ENCODE peak calls at places on chromosomes 16 and 17, in nine cellular contexts. G, U, A, S, Q, F, D, L and B are unnamed samples.

GRCh38 chr17:77206557-77206956 is 65.8 kb downstream of the SEC14L1 start:
- DNase-seq in G (no peak), U (no peak), A (no peak), S (no peak), Q (no peak), F (no peak), D (no peak), L (no peak), B (no peak)

GRCh38 chr16:56874800-56875199 is 9.8 kb downstream of the SLC12A3 start:
- DNase-seq in G (no peak), U (peak; percentile 26), A (no peak), S (no peak), Q (peak; percentile 17), F (no peak), D (no peak), L (no peak), B (no peak)

GRCh38 chr17:49850772-49851386 is 3.0 kb upstream of the TAC4 start:
- DNase-seq in G (peak; percentile 82), U (peak; percentile 22), A (no peak), S (no peak), Q (no peak), F (no peak), D (no peak), L (no peak), B (no peak)

GRCh38 chr16:54284931-54285413 is 1.6 kb downstream of the IRX3 start:
- DNase-seq in G (no peak), U (peak; percentile 18), A (no peak), S (no peak), Q (no peak), F (no peak), D (no peak), L (no peak), B (no peak)

GRCh38 chr17:35731932-35732805 is 730 bp downstream of the RASL10B start:
- DNase-seq in G (no peak), U (no peak), A (no peak), S (no peak), Q (no peak), F (no peak), D (no peak), L (no peak), B (peak; percentile 30)

GRCh38 chr17:17570207-17570797 is 21.2 kb downstream of the PEMT start:
- DNase-seq in G (no peak), U (peak; percentile 34), A (peak; percentile 57), S (no peak), Q (no peak), F (no peak), D (peak; percentile 54), L (no peak), B (peak; percentile 49)

GRCh38 chr17:82297804-82298537 is 19.4 kb downstream of the CD7 start:
- DNase-seq in G (peak; percentile 97), U (peak; percentile 95), A (peak; percentile 85), S (peak; percentile 98), Q (peak; percentile 82), F (peak; percentile 73), D (peak; percentile 94), L (peak; percentile 89), B (peak; percentile 81)

GRCh38 chr16:54939537-54940278 is 9.0 kb downstream of the IRX5 start:
- DNase-seq in G (no peak), U (no peak), A (no peak), S (no peak), Q (no peak), F (no peak), D (no peak), L (no peak), B (no peak)

GRCh38 chr16:88732172-88732960 is 26.1 kb downstream of the CTU2 start:
- DNase-seq in G (no peak), U (no peak), A (no peak), S (no peak), Q (no peak), F (no peak), D (no peak), L (peak; percentile 26), B (no peak)

GRCh38 chr16:53220585-53220984 is 165.8 kb downstream of the CHD9 start:
- DNase-seq in G (no peak), U (peak; percentile 50), A (no peak), S (no peak), Q (no peak), F (no peak), D (no peak), L (no peak), B (no peak)

GRCh38 chr17:28467456-28468025 is 5.9 kb upstream of the SLC13A2 start:
- DNase-seq in G (no peak), U (peak; percentile 95), A (no peak), S (no peak), Q (no peak), F (no peak), D (no peak), L (no peak), B (no peak)

GRCh38 chr16:2090819-2091721 is 43.3 kb downstream of the TSC2 start:
- DNase-seq in G (no peak), U (peak; percentile 55), A (peak; percentile 73), S (peak; percentile 51), Q (peak; percentile 36), F (peak; percentile 62), D (peak; percentile 91), L (peak; percentile 60), B (no peak)

GRCh38 chr16:11572301-11572995 is 14.3 kb downstream of the LITAF start:
- DNase-seq in G (peak; percentile 80), U (no peak), A (no peak), S (peak; percentile 67), Q (no peak), F (no peak), D (no peak), L (no peak), B (no peak)

GRCh38 chr17:31499771-31500554 is 108.5 kb downstream of the RAB11FIP4 start:
- DNase-seq in G (peak; percentile 66), U (peak; percentile 62), A (peak; percentile 71), S (no peak), Q (no peak), F (peak; percentile 88), D (no peak), L (peak; percentile 39), B (peak; percentile 69)

GRCh38 chr17:19486351-19487008 is 47.2 kb upstream of the SLC47A1 start:
- DNase-seq in G (peak; percentile 36), U (no peak), A (no peak), S (no peak), Q (no peak), F (no peak), D (no peak), L (no peak), B (no peak)

DNA sequence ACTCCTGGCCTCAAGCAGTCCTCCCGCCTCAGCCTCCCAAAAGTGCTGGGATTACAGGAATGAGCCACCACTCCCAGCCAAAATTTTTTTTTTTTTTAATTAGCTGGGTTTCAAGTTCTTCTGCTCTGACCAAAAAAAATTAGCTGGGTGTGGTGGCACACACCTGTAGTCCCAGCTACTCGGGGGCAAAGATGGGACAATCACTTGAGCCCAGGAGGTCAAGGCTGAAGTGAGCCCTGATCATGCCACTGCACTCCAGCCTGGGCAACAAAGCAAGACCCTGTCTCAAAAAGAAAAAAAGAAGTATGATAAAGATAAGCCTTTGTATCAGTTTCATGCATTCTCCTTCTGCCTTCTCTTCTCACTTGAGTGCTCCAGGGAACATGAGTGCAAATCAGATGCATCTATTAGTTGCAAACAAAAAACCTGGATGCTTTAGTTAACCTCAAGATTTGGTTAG is 1.9 kb downstream of the NQO1 start:
- DNase-seq in G (peak; percentile 13), U (no peak), A (no peak), S (no peak), Q (no peak), F (no peak), D (no peak), L (no peak), B (peak; percentile 17)
- H3K27ac ChIP-seq in G (peak overlapping the region; percentile 86), U (peak overlapping the region; percentile 15), A (peak overlapping the region; percentile 41), S (no peak overlapping the region), Q (peak overlapping the region; percentile 75), F (peak overlapping the region; percentile 91), D (peak overlapping the region; percentile 69), L (peak overlapping the region; percentile 98), B (no peak overlapping the region)

GRCh38 chr16:23504453-23505179 is 5.7 kb downstream of the GGA2 start:
- DNase-seq in G (peak; percentile 86), U (peak; percentile 88), A (peak; percentile 39), S (peak; percentile 73), Q (peak; percentile 50), F (peak; percentile 92), D (peak; percentile 33), L (peak; percentile 90), B (no peak)

GRCh38 chr16:23506606-23506994 is 3.7 kb downstream of the GGA2 start:
- DNase-seq in G (peak; percentile 83), U (no peak), A (no peak), S (peak; percentile 80), Q (no peak), F (no peak), D (no peak), L (no peak), B (no peak)

GRCh38 chr16:23504076-23504452 is 6.2 kb downstream of the GGA2 start:
- DNase-seq in G (no peak), U (peak; percentile 80), A (no peak), S (no peak), Q (peak; percentile 52), F (no peak), D (no peak), L (peak; percentile 22), B (no peak)

GRCh38 chr16:23505180-23505665 is 5.1 kb downstream of the GGA2 start:
- DNase-seq in G (no peak), U (no peak), A (no peak), S (no peak), Q (no peak), F (no peak), D (no peak), L (no peak), B (no peak)

DNA sequence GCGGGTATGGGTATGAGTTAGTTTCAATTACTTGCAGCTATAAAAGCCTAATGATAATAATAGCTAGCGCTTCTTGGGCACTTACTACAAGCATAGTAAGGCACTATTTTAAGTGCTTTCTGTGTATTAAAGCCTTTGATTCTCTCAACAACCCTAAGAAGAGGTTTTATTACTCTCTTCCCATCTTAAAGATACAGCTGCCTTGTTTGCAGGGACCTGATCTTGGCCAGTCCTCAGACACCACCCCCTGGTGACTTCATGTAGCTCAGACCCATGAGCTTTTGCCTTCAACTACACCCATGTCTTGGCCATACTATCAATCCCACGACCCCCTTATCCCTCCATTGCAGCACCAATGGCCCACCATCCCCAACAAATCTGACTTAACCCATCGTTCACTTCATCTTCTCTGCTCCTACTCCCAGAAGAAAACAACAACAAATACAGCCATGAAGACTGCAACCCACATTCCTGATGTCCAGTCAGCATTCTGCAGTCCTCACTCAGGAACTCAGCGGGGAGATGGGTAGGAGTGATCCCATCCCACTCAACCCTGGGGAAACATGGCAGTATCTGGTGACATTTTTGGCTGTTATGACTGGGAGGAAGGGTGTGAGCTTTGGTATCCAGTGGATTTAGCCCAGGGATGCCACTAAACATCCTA is 4.2 kb downstream of the GGA2 start:
- DNase-seq in G (no peak), U (no peak), A (no peak), S (no peak), Q (no peak), F (no peak), D (no peak), L (no peak), B (no peak)
- TF ChIP-seq CTCF in G (no peak), U (peak; percentile 2), A (no peak), S (no peak), Q (no peak), F (no peak), D (no peak), L (no peak), B (no peak)

GRCh38 chr16:30844671-30845449 is 49.0 kb downstream of the BCL7C start:
- DNase-seq in G (no peak), U (peak; percentile 96), A (peak; percentile 22), S (peak; percentile 81), Q (peak; percentile 93), F (peak; percentile 81), D (peak; percentile 91), L (peak; percentile 69), B (no peak)
- H3K27ac ChIP-seq in G (peak overlapping the region; percentile 72), U (peak overlapping the region; percentile 62), A (peak overlapping the region; percentile 66), S (peak overlapping the region; percentile 55), Q (no peak overlapping the region), F (no peak overlapping the region), D (peak overlapping the region; percentile 15), L (peak overlapping the region; percentile 3), B (no peak overlapping the region)

GRCh38 chr17:68511254-68511670 is 968 bp upstream of the PRKAR1A start:
- DNase-seq in G (no peak), U (no peak), A (no peak), S (no peak), Q (peak; percentile 25), F (no peak), D (peak; percentile 62), L (no peak), B (no peak)
- TF ChIP-seq CTCF in G (no peak), U (no peak), A (peak; percentile 29), S (no peak), Q (no peak), F (no peak), D (no peak), L (no peak), B (no peak)